ENCODE peak calls at places on chromosomes 4 and X, in four cellular contexts. D is mesenchymal stem cell, W is H1, T is trophoblast cell. M is an unnamed sample.

GRCh38 chr4:87049508-87049907 is 114.7 kb downstream of the AFF1 start:
- DNase-seq in T (no peak), D (no peak), W (no peak), M (no peak)

GRCh38 chrX:21408776-21409175 is 34.6 kb downstream of the CNKSR2 start:
- DNase-seq in W (no peak), T (no peak), D (no peak), M (no peak)

GRCh38 chrX:33205321-33205720 is 6.0 kb downstream of the DMD start:
- DNase-seq in W (no peak), D (no peak), T (no peak), M (no peak)

GRCh38 chrX:131729295-131729694 is 185.4 kb downstream of the OR13H1 start:
- DNase-seq in D (no peak), W (no peak), T (peak), M (no peak)

GRCh38 chrX:83759872-83760271 is 101.1 kb upstream of the CYLC1 start:
- DNase-seq in T (peak), D (no peak), W (no peak), M (peak)

GRCh38 chr4:175891863-175892262 is 79.8 kb upstream of the GPM6A start:
- DNase-seq in T (peak), W (no peak), D (peak), M (peak)

GRCh38 chr4:118849867-118850812 is 14.2 kb upstream of the SEC24D start:
- DNase-seq in W (peak), T (peak), D (peak), M (no peak)

GRCh38 chrX:39439910-39440733 is 638.9 kb downstream of the MID1IP1 start:
- DNase-seq in T (no peak), D (no peak), W (no peak), M (no peak)

GRCh38 chrX:84501798-84502628 is at the start of gene HDX:
- DNase-seq in T (peak), W (no peak), D (peak), M (peak)

GRCh38 chr4:124230268-124230667 is 482.3 kb downstream of the ANKRD50 start:
- DNase-seq in W (no peak), T (no peak), D (no peak), M (no peak)
- H3K4me3 ChIP-seq in W (no peak), T (no peak), D (no peak), M (no peak)

DNA sequence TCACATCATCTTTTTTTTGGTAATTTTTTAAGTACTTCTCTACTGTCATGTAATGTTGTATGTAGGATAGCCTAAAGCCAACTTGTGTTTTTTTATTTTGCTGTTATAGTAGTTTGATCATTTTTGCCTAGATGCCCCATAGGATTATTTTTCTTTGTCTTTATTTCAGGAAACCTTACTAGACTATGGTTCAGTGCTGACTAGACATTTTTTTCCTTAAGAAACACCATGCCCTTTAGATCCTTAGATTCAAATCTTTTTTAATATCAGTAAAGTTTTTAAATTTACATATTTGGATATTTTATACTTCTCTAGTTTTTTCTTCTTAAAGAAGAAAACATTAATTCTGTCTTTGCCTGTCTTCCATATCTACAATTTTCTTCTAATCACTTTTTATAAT is 221.3 kb downstream of the IDS start:
- DNase-seq in D (no peak), T (no peak), W (no peak), M (no peak)
- H2AFZ ChIP-seq in D (no peak), T (no peak), W (no peak), M (no peak)

GRCh38 chrX:71283409-71284143 is at the start of gene NONO:
- DNase-seq in D (peak), W (peak), T (peak), M (peak)
- H2BK12ac ChIP-seq in D (no peak), W (peak), T (no peak), M (no peak)

GRCh38 chr4:151325320-151326246 is at the start of gene SH3D19:
- DNase-seq in T (peak), W (no peak), D (peak), M (peak)
- H3K4me3 ChIP-seq in T (peak), W (peak), D (peak), M (peak)

GRCh38 chrX:148035371-148035770 is 54.2 kb downstream of the FMR1NB start:
- DNase-seq in W (no peak), D (no peak), T (no peak), M (no peak)
- H2AFZ ChIP-seq in W (no peak), D (no peak), T (no peak), M (no peak)

DNA sequence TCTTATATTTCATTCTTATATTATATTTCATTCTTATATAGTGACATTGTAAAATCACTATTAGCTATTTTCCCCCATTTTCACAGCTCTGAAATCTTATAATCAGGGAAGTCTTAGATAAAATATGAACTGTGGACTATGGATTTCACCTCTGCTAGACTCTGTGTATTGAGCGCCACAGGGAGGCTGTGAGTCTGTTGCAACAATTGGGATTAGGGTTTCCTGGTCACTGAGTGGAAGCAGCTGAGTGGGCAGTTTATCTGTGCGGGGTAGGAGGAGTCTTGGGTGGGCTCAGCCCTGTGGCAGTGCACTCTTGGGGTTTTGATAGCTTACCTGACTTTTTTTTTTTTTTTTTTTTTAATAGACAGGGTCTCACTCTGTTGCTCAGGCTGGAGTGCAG is 249.5 kb downstream of the PTTG2 start:
- DNase-seq in D (no peak), W (no peak), T (no peak), M (no peak)
- H2BK12ac ChIP-seq in D (no peak), W (no peak), T (no peak), M (no peak)

DNA sequence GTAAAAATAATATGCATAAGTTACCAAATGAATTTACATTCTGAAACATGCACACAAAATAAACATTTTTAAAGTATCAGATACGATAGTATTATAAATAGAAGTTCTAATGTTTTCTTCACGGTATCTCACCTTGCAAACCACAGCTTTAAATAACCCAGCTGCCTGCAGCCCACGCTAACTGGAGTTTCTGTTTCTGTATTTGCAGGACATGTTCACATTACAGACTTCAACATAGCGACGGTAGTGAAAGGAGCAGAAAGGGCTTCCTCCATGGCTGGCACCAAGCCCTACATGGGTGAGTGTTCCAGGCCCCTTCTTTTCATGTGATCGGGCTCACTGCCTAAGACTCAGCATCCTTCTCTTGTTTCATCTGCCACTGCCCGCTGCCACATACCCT is 291.7 kb downstream of the EVC2 start:
- DNase-seq in D (no peak), T (no peak), W (no peak), M (no peak)
- H3K4me3 ChIP-seq in D (no peak), T (no peak), W (no peak), M (no peak)